ENCODE peak calls at places on chromosome 9, in seven cellular contexts. Q is CD4-positive, alpha-beta T cell; G is HEK293T; S is left kidney; Y is brain microvascular endothelial cell; Z is fibroblast of the aortic adventitia; U is stimulated activated CD4-positive, alpha-beta T cell treated with anti-CD3 and anti-CD28 coated beads, Interleukin-1b, Interleukin-23, amount 100 ng/mL, for 48 hours. J is an unnamed sample.

GRCh38 chr9:120394058-120394669 is 185.8 kb downstream of the CDK5RAP2 start:
- DNase-seq in Q (peak; percentile 12), G (no peak), S (no peak), Y (peak; percentile 79), Z (peak; percentile 86), U (peak; percentile 59), J (no peak)

GRCh38 chr9:113772121-113772885 is 103.8 kb upstream of the ZNF618 start:
- DNase-seq in Q (no peak), G (no peak), S (no peak), Y (peak; percentile 80), Z (peak; percentile 90), U (no peak), J (no peak)

GRCh38 chr9:111621895-111622480 is 9.1 kb upstream of the DNAJC25 start:
- DNase-seq in Q (no peak), G (peak; percentile 31), S (peak; percentile 71), Y (peak; percentile 58), Z (peak; percentile 73), U (peak; percentile 25), J (peak; percentile 77)

GRCh38 chr9:13190040-13190439 is 89.5 kb downstream of the MPDZ start:
- DNase-seq in Q (no peak), G (no peak), S (peak; percentile 49), Y (no peak), Z (no peak), U (no peak), J (no peak)

GRCh38 chr9:121133104-121133816 is 58.5 kb downstream of the CNTRL start:
- DNase-seq in Q (peak; percentile 84), G (no peak), S (peak; percentile 2), Y (no peak), Z (no peak), U (peak; percentile 59), J (peak; percentile 66)

GRCh38 chr9:19085295-19085694 is 17.4 kb downstream of the HAUS6 start:
- DNase-seq in Q (no peak), G (peak; percentile 27), S (no peak), Y (no peak), Z (peak; percentile 23), U (no peak), J (peak; percentile 82)

GRCh38 chr9:32968101-32969011 is 33.1 kb downstream of the APTX start:
- DNase-seq in Q (peak; percentile 31), G (peak; percentile 46), S (peak; percentile 62), Y (peak; percentile 58), Z (peak; percentile 71), U (peak; percentile 34), J (peak; percentile 75)

GRCh38 chr9:23826120-23826629 is at the start of gene ELAVL2:
- DNase-seq in Q (peak; percentile 29), G (peak; percentile 87), S (peak; percentile 100), Y (peak; percentile 35), Z (peak; percentile 90), U (peak; percentile 44), J (peak; percentile 100)

GRCh38 chr9:128683340-128684064 is 5.5 kb upstream of the SET start:
- DNase-seq in Q (no peak), G (peak; percentile 41), S (peak; percentile 77), Y (no peak), Z (peak; percentile 56), U (peak; percentile 42), J (peak; percentile 97)

GRCh38 chr9:4141201-4141750 is 158.6 kb downstream of the GLIS3 start:
- DNase-seq in Q (no peak), G (no peak), S (no peak), Y (no peak), Z (peak; percentile 21), U (no peak), J (no peak)

GRCh38 chr9:137074657-137075274 is 2.6 kb upstream of the UAP1L1 start:
- DNase-seq in Q (no peak), G (no peak), S (no peak), Y (no peak), Z (no peak), U (no peak), J (peak; percentile 77)

GRCh38 chr9:2771101-2771500 is 53.8 kb downstream of the KCNV2 start:
- DNase-seq in Q (no peak), G (no peak), S (no peak), Y (no peak), Z (peak; percentile 80), U (no peak), J (no peak)

GRCh38 chr9:124960409-124960752 is 19.5 kb upstream of the GOLGA1 start:
- DNase-seq in Q (no peak), G (no peak), S (no peak), Y (peak; percentile 11), Z (peak; percentile 16), U (no peak), J (no peak)

GRCh38 chr9:70389642-70390266 is 24.7 kb downstream of the KLF9 start:
- DNase-seq in Q (no peak), G (no peak), S (peak; percentile 68), Y (no peak), Z (peak; percentile 62), U (no peak), J (no peak)

GRCh38 chr9:117189121-117189520 is 225.7 kb downstream of the ASTN2 start:
- DNase-seq in Q (no peak), G (no peak), S (no peak), Y (no peak), Z (no peak), U (no peak), J (no peak)

GRCh38 chr9:127567119-127567897 is 44.8 kb upstream of the STXBP1 start:
- DNase-seq in Q (no peak), G (no peak), S (peak; percentile 74), Y (no peak), Z (peak; percentile 56), U (no peak), J (no peak)

GRCh38 chr9:109652971-109653370 is 127.0 kb upstream of the PALM2AKAP2 start:
- DNase-seq in Q (no peak), G (no peak), S (peak; percentile 24), Y (peak; percentile 48), Z (peak; percentile 6), U (no peak), J (peak; percentile 53)

GRCh38 chr9:93682155-93682968 is 106.0 kb downstream of the PHF2 start:
- DNase-seq in Q (peak; percentile 45), G (peak; percentile 73), S (peak; percentile 79), Y (peak; percentile 43), Z (peak; percentile 57), U (peak; percentile 64), J (peak; percentile 92)

GRCh38 chr9:125960631-125961030 is 213.5 kb downstream of the PBX3 start:
- DNase-seq in Q (no peak), G (no peak), S (no peak), Y (no peak), Z (no peak), U (no peak), J (no peak)

GRCh38 chr9:35828716-35829083 is at the start of gene FAM221B:
- DNase-seq in Q (peak; percentile 14), G (peak; percentile 9), S (peak; percentile 85), Y (no peak), Z (peak; percentile 19), U (no peak), J (peak; percentile 93)

GRCh38 chr9:130448035-130448624 is 3.4 kb downstream of the ASS1 start:
- DNase-seq in Q (no peak), G (no peak), S (no peak), Y (no peak), Z (no peak), U (peak; percentile 23), J (peak; percentile 57)

GRCh38 chr9:19286634-19287188 is 56.2 kb downstream of the DENND4C start:
- DNase-seq in Q (no peak), G (peak; percentile 28), S (peak; percentile 12), Y (peak; percentile 16), Z (peak; percentile 34), U (no peak), J (no peak)

GRCh38 chr9:88478236-88478635 is 56.7 kb upstream of the NXNL2 start:
- DNase-seq in Q (no peak), G (no peak), S (no peak), Y (no peak), Z (no peak), U (no peak), J (no peak)

GRCh38 chr9:112072721-112073553 is 102.2 kb downstream of the SUSD1 start:
- DNase-seq in Q (no peak), G (no peak), S (no peak), Y (peak; percentile 86), Z (peak; percentile 99), U (no peak), J (no peak)

GRCh38 chr9:115291841-115292240 is 173.9 kb upstream of the TNC start:
- DNase-seq in Q (no peak), G (no peak), S (no peak), Y (no peak), Z (peak; percentile 22), U (no peak), J (no peak)

GRCh38 chr9:131100445-131100844 is 4.1 kb downstream of the AIF1L start:
- DNase-seq in Q (no peak), G (no peak), S (peak; percentile 92), Y (no peak), Z (no peak), U (no peak), J (peak; percentile 33)

GRCh38 chr9:81456431-81456970 is 232.8 kb downstream of the TLE1 start:
- DNase-seq in Q (no peak), G (no peak), S (no peak), Y (peak; percentile 48), Z (peak; percentile 60), U (no peak), J (no peak)

GRCh38 chr9:36327903-36328302 is 69.7 kb upstream of the GNE start:
- DNase-seq in Q (no peak), G (no peak), S (no peak), Y (peak; percentile 33), Z (peak; percentile 45), U (no peak), J (no peak)

GRCh38 chr9:78866228-78867132 is 569.6 kb downstream of the PSAT1 start:
- DNase-seq in Q (no peak), G (no peak), S (no peak), Y (peak; percentile 87), Z (peak; percentile 85), U (no peak), J (no peak)

GRCh38 chr9:130186839-130187522 is 14.8 kb downstream of the NCS1 start:
- DNase-seq in Q (no peak), G (peak; percentile 63), S (peak; percentile 71), Y (no peak), Z (peak; percentile 43), U (no peak), J (peak; percentile 60)

GRCh38 chr9:35051069-35051967 is 21.1 kb downstream of the VCP start:
- DNase-seq in Q (peak; percentile 41), G (peak; percentile 61), S (peak; percentile 68), Y (peak; percentile 33), Z (peak; percentile 56), U (peak; percentile 34), J (peak; percentile 87)

GRCh38 chr9:27108981-27109541 is at the start of gene TEK:
- DNase-seq in Q (no peak), G (no peak), S (no peak), Y (no peak), Z (peak; percentile 51), U (no peak), J (peak; percentile 71)

GRCh38 chr9:135893104-135893503 is 14.2 kb downstream of the CAMSAP1 start:
- DNase-seq in Q (no peak), G (no peak), S (no peak), Y (no peak), Z (no peak), U (no peak), J (no peak)

GRCh38 chr9:136095028-136095494 is at the start of gene NACC2:
- DNase-seq in Q (peak; percentile 29), G (peak; percentile 67), S (peak; percentile 71), Y (peak; percentile 22), Z (peak; percentile 45), U (no peak), J (peak; percentile 71)

GRCh38 chr9:106655966-106656365 is 207.0 kb upstream of the ZNF462 start:
- DNase-seq in Q (no peak), G (no peak), S (no peak), Y (no peak), Z (no peak), U (no peak), J (no peak)

GRCh38 chr9:8717146-8717545 is 917.6 kb upstream of the DMAC1 start:
- DNase-seq in Q (no peak), G (no peak), S (no peak), Y (no peak), Z (no peak), U (no peak), J (no peak)

GRCh38 chr9:13865869-13866268 is 448.1 kb downstream of the NFIB start:
- DNase-seq in Q (no peak), G (no peak), S (no peak), Y (no peak), Z (no peak), U (no peak), J (no peak)

J was measured in GM23338.